ENCODE peak calls at places on chromosomes 1 and 21, in five cellular contexts. T is Calu3, B is neural progenitor cell, K is RWPE1, C is right lobe of liver. A is an unnamed sample.

GRCh38 chr1:14486401-14487110 is 111.9 kb upstream of the KAZN start:
- DNase-seq in T (no peak), B (no peak), K (peak; percentile 62), C (no peak), A (no peak)

GRCh38 chr1:163069142-163069541 is at the start of gene RGS4:
- DNase-seq in T (peak; percentile 57), B (peak; percentile 93), K (peak; percentile 22), C (no peak), A (no peak)

GRCh38 chr1:9603307-9603706 is 14.6 kb downstream of the TMEM201 start:
- DNase-seq in T (no peak), B (no peak), K (no peak), C (no peak), A (no peak)

GRCh38 chr21:46161180-46161799 is 5.9 kb upstream of the FTCD start:
- DNase-seq in T (no peak), B (no peak), K (no peak), C (no peak), A (no peak)

GRCh38 chr1:116855788-116856187 is 53.9 kb upstream of the PTGFRN start:
- DNase-seq in T (no peak), B (peak; percentile 36), K (no peak), C (no peak), A (no peak)

GRCh38 chr1:63799324-63799723 is 25.5 kb downstream of the ROR1 start:
- DNase-seq in T (no peak), B (no peak), K (no peak), C (no peak), A (no peak)

GRCh38 chr21:16708431-16708830 is 804.4 kb upstream of the CXADR start:
- DNase-seq in T (no peak), B (no peak), K (no peak), C (no peak), A (no peak)

GRCh38 chr1:74222701-74223100 is 12.5 kb upstream of the TNNI3K start:
- DNase-seq in T (peak; percentile 0), B (no peak), K (peak; percentile 1), C (no peak), A (no peak)

GRCh38 chr21:29164330-29164942 is 34.0 kb downstream of the MAP3K7CL start:
- DNase-seq in T (no peak), B (peak; percentile 44), K (peak; percentile 55), C (no peak), A (no peak)

GRCh38 chr21:45310446-45310845 is 22.8 kb upstream of the POFUT2 start:
- DNase-seq in T (no peak), B (no peak), K (no peak), C (no peak), A (peak; percentile 30)

GRCh38 chr1:80375662-80376061 is 1369.1 kb upstream of the ADGRL4 start:
- DNase-seq in T (no peak), B (no peak), K (peak; percentile 71), C (no peak), A (no peak)

DNA sequence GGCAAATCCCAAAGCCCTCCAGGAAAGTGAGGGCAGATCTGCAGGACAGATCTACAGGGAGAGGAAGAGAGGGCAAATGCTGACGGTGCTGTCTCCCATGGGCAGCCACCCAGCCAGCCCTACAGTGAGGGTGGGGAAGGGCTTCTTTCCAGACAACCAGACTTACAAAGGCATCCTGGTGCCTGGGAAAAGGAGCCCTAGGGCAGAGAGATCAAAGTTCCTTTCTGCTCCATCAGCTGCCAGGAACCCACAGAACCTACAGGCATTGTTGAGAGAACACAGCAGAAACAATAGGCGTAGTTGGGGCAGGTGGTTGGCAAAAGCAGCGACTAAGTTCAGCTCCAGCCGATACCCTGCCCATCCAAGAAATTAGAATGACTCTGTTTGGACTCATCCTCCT is 332.4 kb downstream of the KCNH1 start:
- DNase-seq in T (no peak), B (peak; percentile 31), K (no peak), C (no peak), A (no peak)
- TF ChIP-seq CTCF in T (no peak), B (no peak), K (no peak), C (no peak), A (no peak)

GRCh38 chr1:1361982-1362423 is 3.6 kb upstream of the MXRA8 start:
- DNase-seq in T (no peak), B (no peak), K (no peak), C (no peak), A (no peak)
- TF ChIP-seq CTCF in T (no peak), B (no peak), K (no peak), C (no peak), A (no peak)

DNA sequence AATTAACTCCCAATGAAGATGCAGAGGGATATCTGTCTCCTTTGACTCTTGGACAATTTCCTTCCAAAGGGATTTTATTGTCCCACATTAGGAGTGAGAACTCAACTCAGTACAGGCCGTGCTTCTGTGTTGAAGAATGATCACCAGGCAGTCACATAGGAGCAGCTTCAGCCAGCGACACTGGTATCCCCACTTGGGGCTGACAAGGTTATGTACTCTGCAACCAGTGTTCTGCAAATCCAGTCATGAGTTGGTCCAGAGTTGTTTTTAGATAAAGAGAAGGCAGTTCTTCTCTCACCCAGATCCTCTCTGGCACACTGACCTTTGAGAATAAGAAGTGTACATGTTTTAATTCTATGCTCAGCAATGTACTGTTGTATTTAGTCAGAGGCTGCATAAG is 415.8 kb downstream of the SETD4 start:
- DNase-seq in T (no peak), B (no peak), K (no peak), C (no peak), A (no peak)
- TF ChIP-seq CTCF in T (no peak), B (no peak), K (no peak), C (no peak), A (no peak)

DNA sequence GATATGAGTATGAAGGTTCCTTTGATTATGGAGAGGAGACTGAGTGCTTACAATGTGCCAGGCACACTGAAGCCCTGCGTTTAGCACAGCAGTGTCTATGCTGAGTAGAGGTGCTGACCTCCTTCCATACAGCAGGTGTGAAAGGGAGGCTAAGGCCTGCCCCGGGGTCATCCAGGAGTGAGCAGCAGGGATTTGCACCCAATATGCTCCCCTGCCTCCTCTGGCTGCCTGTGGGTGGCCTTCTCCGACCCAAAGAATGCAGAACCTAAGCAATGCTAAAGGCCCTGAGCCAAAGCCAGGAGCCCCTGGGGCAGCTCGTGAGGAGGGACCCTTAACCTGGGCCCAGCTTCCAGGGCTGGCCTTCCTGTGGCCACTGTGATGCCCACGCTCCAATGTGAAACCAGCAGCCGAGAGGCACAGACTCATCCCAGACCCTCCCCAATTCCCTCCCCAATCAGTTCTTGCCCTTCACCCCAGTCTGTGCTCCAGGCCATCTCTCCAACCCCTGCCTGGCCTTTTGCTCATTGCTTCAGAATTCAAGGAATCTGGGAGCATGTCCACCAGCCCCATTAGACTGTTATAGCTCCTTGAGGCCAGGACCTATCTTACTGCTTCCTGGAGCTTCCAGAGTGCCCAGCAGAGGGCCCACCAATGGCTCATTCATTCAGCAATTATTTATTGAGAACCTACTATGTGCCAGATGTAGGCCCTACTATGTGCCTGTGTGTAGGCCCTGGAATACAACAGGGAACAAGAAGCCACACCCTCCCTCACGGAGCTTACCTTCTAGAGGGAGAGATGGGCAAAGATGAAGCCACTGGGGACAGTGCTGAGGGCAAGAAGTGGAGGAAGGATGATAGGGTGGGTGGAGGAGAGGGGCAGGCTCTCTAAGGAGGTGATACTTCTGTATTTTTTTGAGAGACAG is 53.3 kb downstream of the TAS1R2 start:
- DNase-seq in T (no peak), B (no peak), K (no peak), C (no peak), A (no peak)
- TF ChIP-seq CTCF in T (no peak), B (peak; percentile 8), K (no peak), C (no peak), A (no peak)

GRCh38 chr1:35172022-35172421 is 20.9 kb downstream of the SFPQ start:
- DNase-seq in T (no peak), B (no peak), K (no peak), C (peak; percentile 75), A (no peak)

GRCh38 chr1:35174225-35174540 is 18.8 kb downstream of the SFPQ start:
- DNase-seq in T (no peak), B (no peak), K (no peak), C (no peak), A (no peak)

GRCh38 chr1:35175067-35176001 is 17.6 kb downstream of the SFPQ start:
- DNase-seq in T (no peak), B (no peak), K (no peak), C (no peak), A (no peak)

GRCh38 chr1:35171579-35171978 is 21.4 kb downstream of the SFPQ start:
- DNase-seq in T (no peak), B (no peak), K (no peak), C (no peak), A (no peak)

GRCh38 chr1:35173516-35174224 is 19.3 kb downstream of the SFPQ start:
- DNase-seq in T (no peak), B (no peak), K (no peak), C (no peak), A (no peak)
- TF ChIP-seq CTCF in T (no peak), B (no peak), K (no peak), C (no peak), A (no peak)

DNA sequence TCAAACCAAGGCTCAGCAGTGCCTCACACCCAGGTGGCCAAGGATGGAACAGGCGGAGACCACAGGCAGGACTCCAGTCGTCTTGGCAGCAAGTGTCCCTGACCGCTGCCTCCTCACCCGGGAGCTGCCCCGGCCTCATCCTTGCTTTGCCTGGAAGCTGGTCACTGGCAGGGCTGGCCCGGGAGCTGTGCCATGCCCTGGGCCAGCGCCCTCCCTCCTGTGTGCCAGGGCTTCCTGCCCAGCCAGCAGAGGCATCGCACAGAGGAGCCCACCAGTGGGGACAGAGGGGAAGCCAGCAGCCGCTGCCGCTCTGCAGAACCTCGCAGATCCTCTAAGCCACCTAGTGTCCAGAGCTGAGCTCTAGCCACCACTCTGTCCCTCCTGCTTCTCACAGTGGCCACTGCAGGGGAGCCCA is 7.8 kb downstream of the CASZ1 start:
- DNase-seq in T (peak; percentile 55), B (peak; percentile 73), K (no peak), C (peak; percentile 76), A (peak; percentile 53)
- TF ChIP-seq CTCF in T (no peak), B (peak; percentile 53), K (no peak), C (peak; percentile 42), A (no peak)

GRCh38 chr1:109925159-109925990 is 14.7 kb downstream of the CSF1 start:
- DNase-seq in T (no peak), B (no peak), K (no peak), C (peak; percentile 38), A (no peak)

GRCh38 chr1:109924316-109924715 is 13.7 kb downstream of the CSF1 start:
- DNase-seq in T (no peak), B (no peak), K (no peak), C (no peak), A (no peak)

GRCh38 chr1:109922326-109922725 is 11.7 kb downstream of the CSF1 start:
- DNase-seq in T (no peak), B (no peak), K (no peak), C (no peak), A (no peak)

GRCh38 chr1:109923946-109924275 is 13.3 kb downstream of the CSF1 start:
- DNase-seq in T (no peak), B (no peak), K (no peak), C (no peak), A (no peak)

GRCh38 chr1:109923131-109923945 is 12.7 kb downstream of the CSF1 start:
- DNase-seq in T (no peak), B (peak; percentile 63), K (no peak), C (no peak), A (no peak)
- TF ChIP-seq CTCF in T (no peak), B (peak; percentile 69), K (no peak), C (peak; percentile 56), A (peak; percentile 52)